ENCODE peak calls at places on chromosomes 12 and 14, in six cellular contexts. Z is GM12865, X is mucosa of descending colon, N is AG10803, G is brain microvascular endothelial cell, O is left ventricle myocardium inferior. F is an unnamed sample.

GRCh38 chr12:49244161-49244560 is 20.7 kb upstream of the TUBA1C start:
- DNase-seq in Z (no peak), X (no peak), N (peak; percentile 89), G (peak; percentile 61), O (no peak), F (peak; percentile 69)

GRCh38 chr12:124664395-124665111 is 97.1 kb upstream of the NCOR2 start:
- DNase-seq in Z (no peak), X (no peak), N (no peak), G (no peak), O (no peak), F (peak; percentile 70)

GRCh38 chr12:57476162-57476992 is 3.3 kb downstream of the ARHGAP9 start:
- DNase-seq in Z (peak; percentile 78), X (no peak), N (no peak), G (no peak), O (no peak), F (no peak)

GRCh38 chr14:60116181-60116580 is 24.5 kb downstream of the PCNX4 start:
- DNase-seq in Z (no peak), X (no peak), N (peak; percentile 31), G (no peak), O (no peak), F (peak; percentile 12)

GRCh38 chr12:53975019-53975815 is 463 bp upstream of the HOTAIR start:
- DNase-seq in Z (peak; percentile 60), X (no peak), N (no peak), G (no peak), O (no peak), F (no peak)

GRCh38 chr14:90487031-90487430 is 90.2 kb downstream of the CALM1 start:
- DNase-seq in Z (no peak), X (peak; percentile 35), N (peak; percentile 5), G (no peak), O (peak; percentile 31), F (peak; percentile 12)

GRCh38 chr14:64107438-64107837 is 186.7 kb downstream of the ESR2 start:
- DNase-seq in Z (no peak), X (no peak), N (no peak), G (no peak), O (no peak), F (no peak)

GRCh38 chr12:124554429-124555029 is 12.9 kb downstream of the NCOR2 start:
- DNase-seq in Z (no peak), X (no peak), N (no peak), G (no peak), O (peak; percentile 52), F (no peak)

GRCh38 chr14:32588448-32589320 is 259.6 kb downstream of the AKAP6 start:
- DNase-seq in Z (peak; percentile 66), X (no peak), N (peak; percentile 46), G (no peak), O (no peak), F (peak; percentile 73)

GRCh38 chr12:120738252-120739030 is 12.8 kb downstream of the ACADS start:
- DNase-seq in Z (no peak), X (no peak), N (no peak), G (no peak), O (no peak), F (no peak)
- TF ChIP-seq CTCF in Z (no peak), X (no peak), N (no peak), G (no peak), O (no peak), F (no peak)

GRCh38 chr12:119154435-119154818 is 24.3 kb upstream of the HSPB8 start:
- DNase-seq in Z (peak; percentile 9), X (no peak), N (no peak), G (no peak), O (no peak), F (no peak)

GRCh38 chr12:119158004-119158776 is 20.5 kb upstream of the HSPB8 start:
- DNase-seq in Z (no peak), X (no peak), N (no peak), G (no peak), O (no peak), F (no peak)

GRCh38 chr12:119153477-119154434 is 25.0 kb upstream of the HSPB8 start:
- DNase-seq in Z (peak; percentile 4), X (peak; percentile 38), N (peak; percentile 17), G (peak; percentile 36), O (peak; percentile 49), F (peak; percentile 43)

GRCh38 chr12:119157528-119157927 is 21.2 kb upstream of the HSPB8 start:
- DNase-seq in Z (no peak), X (no peak), N (no peak), G (no peak), O (peak; percentile 79), F (no peak)

DNA sequence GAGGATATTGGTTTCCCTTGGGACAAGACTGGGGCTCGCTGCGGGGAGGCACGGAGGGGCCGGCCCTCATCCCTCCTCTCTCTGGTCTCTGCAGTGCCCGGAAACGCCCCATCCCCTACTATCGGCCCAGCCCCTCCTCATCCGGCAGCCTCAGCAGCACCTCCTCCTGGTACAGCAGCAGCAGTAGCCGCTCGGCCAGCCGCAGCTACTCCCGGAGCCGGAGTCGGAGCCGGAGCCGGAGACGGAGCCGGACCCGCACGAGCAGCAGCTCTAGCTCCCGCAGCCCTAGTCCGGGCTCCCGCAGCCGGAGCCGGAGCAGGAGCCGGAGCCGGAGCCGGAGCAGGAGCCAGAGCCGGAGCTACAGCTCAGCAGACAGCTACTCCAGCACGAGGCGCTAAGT is 22.3 kb upstream of the HSPB8 start:
- DNase-seq in Z (no peak), X (no peak), N (no peak), G (no peak), O (no peak), F (no peak)
- TF ChIP-seq CTCF in Z (no peak), X (no peak), N (no peak), G (peak; percentile 18), O (peak; percentile 26), F (peak; percentile 20)

GRCh38 chr12:119803391-119803791 is 73.7 kb downstream of the CIT start:
- DNase-seq in Z (no peak), X (no peak), N (peak; percentile 77), G (peak; percentile 47), O (no peak), F (peak; percentile 65)

GRCh38 chr12:119808441-119808840 is 68.7 kb downstream of the CIT start:
- DNase-seq in Z (no peak), X (no peak), N (peak; percentile 47), G (no peak), O (no peak), F (peak; percentile 14)

GRCh38 chr12:119802472-119802871 is 74.6 kb downstream of the CIT start:
- DNase-seq in Z (no peak), X (no peak), N (peak; percentile 86), G (no peak), O (peak; percentile 38), F (peak; percentile 87)

GRCh38 chr12:119807380-119807779 is 69.7 kb downstream of the CIT start:
- DNase-seq in Z (no peak), X (no peak), N (no peak), G (no peak), O (no peak), F (no peak)

GRCh38 chr12:119804011-119804641 is 73.0 kb downstream of the CIT start:
- DNase-seq in Z (peak; percentile 17), X (peak; percentile 6), N (peak; percentile 72), G (peak; percentile 66), O (peak; percentile 35), F (peak; percentile 52)
- TF ChIP-seq CTCF in Z (no peak), X (no peak), N (peak; percentile 54), G (peak; percentile 69), O (peak; percentile 52), F (peak; percentile 31)

GRCh38 chr14:53792909-53793308 is 163.7 kb downstream of the BMP4 start:
- DNase-seq in Z (peak; percentile 14), X (no peak), N (no peak), G (no peak), O (no peak), F (no peak)
- TF ChIP-seq CTCF in Z (peak; percentile 8), X (no peak), N (peak; percentile 11), G (no peak), O (no peak), F (peak; percentile 6)

GRCh38 chr12:113462880-113463745 is 8.6 kb downstream of the LHX5 start:
- DNase-seq in Z (no peak), X (no peak), N (no peak), G (no peak), O (no peak), F (no peak)

GRCh38 chr12:113466770-113467153 is 4.9 kb downstream of the LHX5 start:
- DNase-seq in Z (no peak), X (no peak), N (no peak), G (no peak), O (no peak), F (no peak)

GRCh38 chr12:113465808-113466769 is 5.6 kb downstream of the LHX5 start:
- DNase-seq in Z (no peak), X (no peak), N (no peak), G (no peak), O (no peak), F (no peak)

GRCh38 chr12:113463746-113464743 is 7.6 kb downstream of the LHX5 start:
- DNase-seq in Z (no peak), X (no peak), N (no peak), G (no peak), O (no peak), F (no peak)

GRCh38 chr12:113464852-113465719 is 6.6 kb downstream of the LHX5 start:
- DNase-seq in Z (no peak), X (no peak), N (no peak), G (no peak), O (no peak), F (no peak)
- TF ChIP-seq CTCF in Z (no peak), X (no peak), N (no peak), G (no peak), O (no peak), F (no peak)

GRCh38 chr12:18224745-18225144 is 36.6 kb upstream of the PIK3C2G start:
- DNase-seq in Z (peak; percentile 48), X (no peak), N (peak; percentile 48), G (no peak), O (no peak), F (peak; percentile 76)
- TF ChIP-seq CTCF in Z (peak; percentile 31), X (no peak), N (peak; percentile 69), G (peak; percentile 45), O (peak; percentile 54), F (peak; percentile 64)

GRCh38 chr12:7460375-7461259 is 16.7 kb upstream of the CD163L1 start:
- DNase-seq in Z (peak; percentile 61), X (peak; percentile 79), N (peak; percentile 44), G (peak; percentile 64), O (peak; percentile 29), F (peak; percentile 70)
- TF ChIP-seq CTCF in Z (peak; percentile 85), X (peak; percentile 59), N (peak; percentile 93), G (peak; percentile 91), O (peak; percentile 85), F (peak; percentile 96)

DNA sequence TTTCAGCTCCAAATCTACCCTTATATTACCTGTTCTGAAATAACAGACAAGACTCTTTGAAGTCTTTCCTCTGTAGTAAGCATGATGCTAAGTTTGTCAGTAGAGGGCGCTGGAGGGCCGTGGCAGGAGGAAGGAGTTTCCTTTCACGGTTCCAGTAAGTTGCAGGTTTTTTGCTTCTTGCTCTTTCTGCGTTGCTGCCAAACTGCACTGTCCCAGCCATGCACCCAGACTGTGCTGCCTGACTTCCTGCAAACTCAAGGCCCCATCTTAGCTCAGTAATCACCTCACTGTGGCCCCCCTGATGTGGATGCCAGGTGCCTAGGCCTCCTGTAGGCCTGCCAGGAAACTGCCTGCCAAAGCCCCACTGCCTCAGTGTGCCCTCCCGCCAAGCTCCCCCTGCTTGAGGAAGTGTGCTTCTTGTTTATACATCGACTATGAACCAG is 193.5 kb upstream of the LRIG3 start:
- DNase-seq in Z (peak; percentile 83), X (peak; percentile 88), N (peak; percentile 86), G (peak; percentile 76), O (peak; percentile 58), F (peak; percentile 90)
- TF ChIP-seq CTCF in Z (peak; percentile 92), X (peak; percentile 78), N (peak; percentile 98), G (peak; percentile 92), O (peak; percentile 90), F (peak; percentile 96)

F was measured in fibroblast of the aortic adventitia.